ENCODE peak calls at places on chromosomes 5 and 9, in seven cellular contexts. A is DND-41, W is hepatocyte, Y is fibroblast of lung, O is GM12878, I is GM23248, R is HCT116. B is an unnamed sample.

GRCh38 chr5:157912621-157913325 is 53.8 kb upstream of the CLINT1 start:
- DNase-seq in A (no peak), W (peak; percentile 51), Y (no peak), O (peak; percentile 43), I (no peak), R (no peak), B (peak; percentile 77)

GRCh38 chr5:6713274-6714181 is at the start of gene TENT4A:
- DNase-seq in A (no peak), W (peak; percentile 56), Y (no peak), O (no peak), I (peak; percentile 64), R (no peak), B (no peak)

GRCh38 chr5:40124367-40124766 is 555.3 kb upstream of the PTGER4 start:
- DNase-seq in A (no peak), W (no peak), Y (peak; percentile 26), O (no peak), I (no peak), R (peak; percentile 27), B (no peak)

GRCh38 chr5:53095931-53096525 is 13.5 kb downstream of the MOCS2 start:
- DNase-seq in A (peak; percentile 76), W (peak; percentile 64), Y (peak; percentile 77), O (peak; percentile 11), I (peak; percentile 56), R (peak; percentile 49), B (peak; percentile 61)

GRCh38 chr9:9499546-9499945 is 1113.3 kb downstream of the PTPRD start:
- DNase-seq in A (no peak), W (no peak), Y (no peak), O (no peak), I (no peak), R (no peak), B (no peak)

GRCh38 chr9:123326662-123327093 is 29.3 kb upstream of the CRB2 start:
- DNase-seq in A (no peak), W (no peak), Y (peak; percentile 23), O (no peak), I (no peak), R (no peak), B (peak; percentile 22)

GRCh38 chr5:112329429-112330090 is 89.5 kb downstream of the EPB41L4A start:
- DNase-seq in A (peak; percentile 55), W (no peak), Y (no peak), O (peak; percentile 38), I (no peak), R (no peak), B (peak; percentile 80)

GRCh38 chr9:129200255-129200654 is 22.2 kb upstream of the IER5L start:
- DNase-seq in A (no peak), W (no peak), Y (no peak), O (no peak), I (no peak), R (no peak), B (no peak)

GRCh38 chr9:115498338-115498737 is 380.4 kb upstream of the TNC start:
- DNase-seq in A (no peak), W (peak; percentile 52), Y (no peak), O (no peak), I (no peak), R (no peak), B (no peak)

GRCh38 chr5:57128325-57128724 is 45.5 kb upstream of the GPBP1 start:
- DNase-seq in A (no peak), W (peak; percentile 29), Y (no peak), O (no peak), I (no peak), R (no peak), B (peak; percentile 16)

GRCh38 chr9:72427801-72428200 is 62.8 kb upstream of the ZFAND5 start:
- DNase-seq in A (no peak), W (no peak), Y (no peak), O (no peak), I (peak; percentile 59), R (no peak), B (no peak)

GRCh38 chr5:65808261-65808741 is 86.3 kb downstream of the NLN start:
- DNase-seq in A (no peak), W (no peak), Y (no peak), O (no peak), I (peak; percentile 48), R (no peak), B (no peak)

GRCh38 chr5:31733365-31733764 is 94.4 kb downstream of the PDZD2 start:
- DNase-seq in A (no peak), W (no peak), Y (no peak), O (no peak), I (no peak), R (no peak), B (no peak)

GRCh38 chr9:134592018-134592818 is 49.4 kb upstream of the COL5A1 start:
- DNase-seq in A (no peak), W (peak; percentile 62), Y (peak; percentile 83), O (no peak), I (peak; percentile 97), R (no peak), B (no peak)

GRCh38 chr5:14685757-14686156 is 21.2 kb downstream of the OTULIN start:
- DNase-seq in A (peak; percentile 29), W (peak; percentile 62), Y (peak; percentile 75), O (peak; percentile 68), I (peak; percentile 79), R (peak; percentile 23), B (peak; percentile 46)

GRCh38 chr5:125455041-125455440 is 708.6 kb upstream of the ZNF608 start:
- DNase-seq in A (no peak), W (no peak), Y (peak; percentile 52), O (no peak), I (peak; percentile 9), R (no peak), B (no peak)

GRCh38 chr9:126222835-126223431 is 103.7 kb upstream of the MVB12B start:
- DNase-seq in A (no peak), W (no peak), Y (no peak), O (no peak), I (no peak), R (no peak), B (no peak)
- TF ChIP-seq EZH2 in A (no peak), W (no peak), Y (no peak), O (no peak), I (no peak), R (no peak), B (no peak)

GRCh38 chr9:118336167-118336951 is 632.2 kb downstream of the TLR4 start:
- DNase-seq in A (no peak), W (no peak), Y (no peak), O (no peak), I (no peak), R (no peak), B (no peak)
- H3K4me2 ChIP-seq in A (no peak overlapping the region), W (no peak overlapping the region), Y (no peak overlapping the region), O (no peak overlapping the region), I (no peak overlapping the region), R (no peak overlapping the region), B (no peak overlapping the region)

GRCh38 chr5:176528301-176528700 is 8.9 kb downstream of the RNF44 start:
- DNase-seq in A (no peak), W (no peak), Y (no peak), O (no peak), I (no peak), R (no peak), B (no peak)
- H3K27ac ChIP-seq in A (no peak overlapping the region), W (no peak overlapping the region), Y (no peak overlapping the region), O (no peak overlapping the region), I (no peak overlapping the region), R (no peak overlapping the region), B (no peak overlapping the region)

DNA sequence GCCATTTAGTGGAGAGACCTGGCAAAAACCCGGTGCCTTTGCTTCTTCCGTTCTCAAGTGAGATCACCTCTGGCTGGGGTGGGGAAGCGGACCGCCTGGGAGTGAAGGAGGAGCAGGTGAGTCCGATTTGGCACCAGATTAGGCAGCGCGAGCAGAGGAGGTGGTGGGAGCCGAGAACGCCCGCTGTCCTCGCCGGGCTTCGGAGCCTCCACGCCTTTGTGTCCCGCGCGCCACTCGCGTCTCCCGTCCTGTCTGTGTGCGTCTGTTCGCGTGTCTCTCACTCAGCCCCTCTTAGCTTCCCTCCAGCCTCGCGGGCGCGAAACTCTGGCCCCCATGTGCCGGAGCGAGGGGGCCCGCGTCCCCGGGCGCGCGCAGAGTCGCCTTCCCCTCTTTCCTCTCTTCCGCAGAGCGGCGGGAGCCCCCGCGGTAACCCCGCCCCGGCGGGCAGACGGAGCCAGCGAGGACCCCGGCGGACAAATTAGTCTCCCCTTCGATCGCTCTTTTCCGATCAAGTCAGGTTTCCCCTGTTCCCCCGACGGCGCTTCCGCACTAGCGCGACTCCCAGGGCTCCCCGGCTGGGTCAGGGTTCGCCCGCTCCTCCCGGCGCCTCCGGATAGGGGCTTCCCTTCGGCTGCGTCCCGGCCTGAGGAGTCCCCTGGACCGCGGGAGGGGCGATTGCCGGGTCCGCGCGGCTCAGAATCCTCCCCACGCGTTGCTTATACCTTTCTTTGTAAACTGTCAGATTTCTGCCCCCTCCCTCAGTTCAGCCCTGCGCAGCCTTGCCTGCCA is 7.1 kb downstream of the POU4F3 start:
- DNase-seq in A (no peak), W (no peak), Y (no peak), O (no peak), I (no peak), R (no peak), B (no peak)
- TF ChIP-seq EZH2 in A (no peak), W (peak; percentile 98), Y (peak; percentile 96), O (no peak), I (no peak), R (no peak), B (no peak)

DNA sequence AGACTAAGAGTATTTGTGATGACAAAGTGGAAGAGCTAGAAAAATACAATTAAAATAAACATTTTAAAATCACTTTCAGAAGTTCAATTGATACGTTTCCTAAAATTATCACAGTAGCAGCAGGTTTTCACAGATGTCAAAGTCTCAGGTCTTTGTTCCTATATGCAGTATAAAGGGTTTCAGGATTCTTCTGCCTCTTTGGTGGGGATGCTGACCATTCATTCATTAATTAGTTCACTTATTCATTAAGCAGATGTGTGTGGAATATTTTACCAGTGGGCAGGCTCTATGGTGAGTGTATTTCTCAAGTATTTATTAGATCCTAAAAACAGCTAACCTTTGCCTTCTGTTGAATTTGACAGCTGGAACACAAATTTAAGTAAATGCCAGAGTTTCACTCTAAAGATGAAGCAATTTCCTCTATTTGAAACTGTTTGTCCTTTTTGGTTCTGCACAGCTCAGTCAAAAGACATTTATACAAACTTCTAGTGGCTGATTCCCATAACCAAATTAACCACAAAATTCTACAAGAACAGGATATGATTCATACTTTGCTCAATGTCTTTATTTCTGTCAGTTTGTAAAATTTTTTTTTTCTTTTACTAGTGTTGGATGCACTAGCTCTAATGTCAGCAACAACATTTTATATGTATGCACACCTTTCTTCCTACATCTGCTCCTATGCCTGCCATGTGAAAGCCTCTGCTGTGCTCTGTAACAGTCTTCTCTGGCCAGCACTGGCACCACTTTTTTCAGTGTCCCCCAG is 75.9 kb upstream of the PRR16 start:
- DNase-seq in A (peak; percentile 60), W (no peak), Y (peak; percentile 98), O (no peak), I (peak; percentile 91), R (no peak), B (peak; percentile 72)
- H3K4me2 ChIP-seq in A (peak overlapping the region; percentile 51), W (no peak overlapping the region), Y (peak overlapping the region; percentile 62), O (no peak overlapping the region), I (peak overlapping the region; percentile 47), R (peak overlapping the region; percentile 12), B (peak overlapping the region; percentile 41)

GRCh38 chr5:172413601-172414000 is 40.7 kb downstream of the SH3PXD2B start:
- DNase-seq in A (no peak), W (no peak), Y (no peak), O (no peak), I (peak; percentile 48), R (no peak), B (no peak)
- H3K27ac ChIP-seq in A (peak overlapping the region; percentile 41), W (peak overlapping the region; percentile 87), Y (peak overlapping the region; percentile 76), O (no peak overlapping the region), I (peak overlapping the region; percentile 94), R (no peak overlapping the region), B (no peak overlapping the region)

B was measured in MM.1S.